ENCODE peak calls at places on chromosomes 11 and 22, in five cellular contexts. F is esophagus squamous epithelium, K is Right ventricle myocardium superior, B is GM10248, A is psoas muscle. E is an unnamed sample.

GRCh38 chr11:26618441-26618840 is 46.4 kb upstream of the MUC15 start:
- DNase-seq in A (no peak), F (no peak), K (no peak), B (no peak), E (no peak)

GRCh38 chr11:93822359-93822758 is 28.1 kb downstream of the VSTM5 start:
- DNase-seq in K (no peak), F (no peak), A (no peak), B (no peak), E (no peak)

GRCh38 chr11:70883973-70884688 is 368.2 kb downstream of the SHANK2 start:
- DNase-seq in F (no peak), K (peak), B (no peak), A (no peak), E (no peak)

GRCh38 chr22:38715176-38715764 is 9.5 kb downstream of the GTPBP1 start:
- DNase-seq in A (no peak), B (no peak), F (no peak), K (no peak), E (no peak)

GRCh38 chr11:81104051-81104450 is 1629.6 kb downstream of the FAM181B start:
- DNase-seq in A (no peak), K (no peak), B (no peak), F (no peak), E (no peak)

GRCh38 chr11:56693428-56693827 is 5.5 kb upstream of the OR9G1 start:
- DNase-seq in B (no peak), K (no peak), F (no peak), A (no peak), E (no peak)

GRCh38 chr22:37961062-37961461 is 7.6 kb downstream of the POLR2F start:
- DNase-seq in F (no peak), B (no peak), A (no peak), K (no peak), E (no peak)

GRCh38 chr22:45262931-45263789 is 21.6 kb upstream of the UPK3A start:
- DNase-seq in B (peak), F (no peak), K (peak), A (peak), E (no peak)

GRCh38 chr11:129508163-129508562 is 132.5 kb downstream of the BARX2 start:
- DNase-seq in A (no peak), K (no peak), B (no peak), F (no peak), E (no peak)

GRCh38 chr22:35590634-35591295 is 26.4 kb downstream of the MB start:
- DNase-seq in F (no peak), K (no peak), B (no peak), A (peak), E (no peak)

GRCh38 chr11:61164610-61165424 is 3.6 kb upstream of the VPS37C start:
- DNase-seq in F (no peak), K (no peak), A (no peak), B (no peak), E (no peak)

GRCh38 chr11:15158351-15159015 is 43.8 kb downstream of the INSC start:
- DNase-seq in F (no peak), B (no peak), A (no peak), K (no peak), E (no peak)

GRCh38 chr11:2670541-2671100 is 29.2 kb downstream of the KCNQ1OT1 start:
- DNase-seq in B (no peak), K (peak), A (no peak), F (no peak), E (no peak)

GRCh38 chr11:118105657-118106305 is 19.0 kb upstream of the SMIM35 start:
- DNase-seq in K (no peak), A (no peak), B (no peak), F (no peak), E (no peak)

GRCh38 chr11:44952082-44952481 is 1.4 kb upstream of the TP53I11 start:
- DNase-seq in F (no peak), B (no peak), K (no peak), A (no peak), E (no peak)

GRCh38 chr22:29917052-29917902 is 34.3 kb downstream of the MTMR3 start:
- DNase-seq in F (no peak), B (no peak), K (peak), A (peak), E (no peak)

GRCh38 chr22:49303061-49303735 is 524.5 kb downstream of the BRD1 start:
- DNase-seq in F (no peak), K (no peak), A (no peak), B (no peak), E (no peak)

GRCh38 chr11:10348650-10349280 is 43.9 kb downstream of the ADM start:
- DNase-seq in F (no peak), A (no peak), K (no peak), B (no peak), E (no peak)

GRCh38 chr22:46105494-46106278 is 44.6 kb upstream of the PPARA start:
- DNase-seq in B (no peak), F (no peak), A (peak), K (no peak), E (no peak)

GRCh38 chr22:45542001-45542520 is 39.4 kb downstream of the FBLN1 start:
- DNase-seq in K (no peak), F (no peak), A (no peak), B (no peak), E (no peak)

GRCh38 chr11:123543796-123544195 is 110.6 kb downstream of the SCN3B start:
- DNase-seq in F (no peak), A (no peak), K (no peak), B (no peak), E (no peak)

GRCh38 chr11:131464024-131464423 is 93.6 kb downstream of the NTM start:
- DNase-seq in F (no peak), A (no peak), B (no peak), K (no peak), E (no peak)